ENCODE peak calls at places on chromosomes 16 and 17, in four cellular contexts. F is kidney epithelial cell, H is right atrium auricular region, V is dorsolateral prefrontal cortex. X is an unnamed sample.
A peak's percentile ranks its signal among the peaks of the same experiment; 100 is the strongest.

GRCh38 chr16:28259091-28259780 is 33.1 kb upstream of the SBK1 start:
- DNase-seq in F (no peak), H (no peak), V (no peak), X (no peak)

GRCh38 chr16:57141822-57142631 is 43.8 kb downstream of the PSME3IP1 start:
- DNase-seq in F (no peak), H (no peak), V (peak; percentile 25), X (no peak)

GRCh38 chr17:17752822-17753448 is 71.7 kb downstream of the RAI1 start:
- DNase-seq in F (no peak), H (no peak), V (peak; percentile 66), X (no peak)

GRCh38 chr16:57945740-57946138 is 25.2 kb downstream of the CNGB1 start:
- DNase-seq in F (no peak), H (no peak), V (no peak), X (no peak)

GRCh38 chr17:12597895-12598294 is 67.8 kb upstream of the MYOCD start:
- DNase-seq in F (no peak), H (no peak), V (no peak), X (no peak)

GRCh38 chr17:40068917-40069750 is 6.4 kb downstream of the THRA start:
- DNase-seq in F (peak; percentile 29), H (peak; percentile 90), V (peak; percentile 94), X (peak; percentile 76)

GRCh38 chr16:1772362-1772907 is at the start of gene EME2:
- DNase-seq in F (no peak), H (no peak), V (no peak), X (no peak)

GRCh38 chr16:85754403-85754802 is 3.5 kb upstream of the C16orf74 start:
- DNase-seq in F (no peak), H (no peak), V (no peak), X (no peak)

GRCh38 chr17:76492989-76493501 is 8.2 kb downstream of the RHBDF2 start:
- DNase-seq in F (no peak), H (peak; percentile 86), V (no peak), X (no peak)

GRCh38 chr16:647173-647902 is 1.8 kb upstream of the WDR90 start:
- DNase-seq in F (no peak), H (no peak), V (no peak), X (no peak)

GRCh38 chr17:11880714-11881113 is 116.6 kb downstream of the ZNF18 start:
- DNase-seq in F (no peak), H (no peak), V (no peak), X (no peak)

GRCh38 chr16:50572700-50573099 is 24.5 kb downstream of the NKD1 start:
- DNase-seq in F (no peak), H (no peak), V (no peak), X (no peak)

GRCh38 chr17:72591500-72592241 is 470.9 kb downstream of the SOX9 start:
- DNase-seq in F (no peak), H (no peak), V (no peak), X (no peak)

GRCh38 chr16:81457326-81458133 is 12.9 kb downstream of the CMIP start:
- DNase-seq in F (peak; percentile 35), H (no peak), V (no peak), X (no peak)

GRCh38 chr16:10868562-10869469 is 8.2 kb upstream of the CIITA start:
- DNase-seq in F (no peak), H (no peak), V (no peak), X (no peak)

GRCh38 chr16:22938647-22939046 is 124.7 kb downstream of the HS3ST2 start:
- DNase-seq in F (no peak), H (no peak), V (no peak), X (no peak)

GRCh38 chr17:42720996-42721583 is 23.8 kb downstream of the EZH1 start:
- DNase-seq in F (peak; percentile 38), H (no peak), V (peak; percentile 44), X (no peak)

GRCh38 chr16:191783-192294 is 11.6 kb downstream of the HBQ1 start:
- DNase-seq in F (no peak), H (no peak), V (no peak), X (no peak)

GRCh38 chr17:32625971-32626370 is 139.2 kb downstream of the CDK5R1 start:
- DNase-seq in F (no peak), H (no peak), V (peak; percentile 57), X (no peak)

GRCh38 chr16:68417711-68418301 is 30.5 kb downstream of the SMPD3 start:
- DNase-seq in F (no peak), H (no peak), V (no peak), X (no peak)

GRCh38 chr17:48470388-48471034 is 40.5 kb upstream of the SKAP1 start:
- DNase-seq in F (no peak), H (no peak), V (no peak), X (no peak)

GRCh38 chr17:54405826-54406225 is 494.8 kb upstream of the TOM1L1 start:
- DNase-seq in F (no peak), H (no peak), V (no peak), X (no peak)

GRCh38 chr17:17587614-17588336 is 3.7 kb downstream of the PEMT start:
- DNase-seq in F (no peak), H (no peak), V (no peak), X (no peak)

GRCh38 chr17:47013341-47013740 is 34.3 kb upstream of the RPRML start:
- DNase-seq in F (no peak), H (no peak), V (no peak), X (no peak)

GRCh38 chr17:7003745-7004144 is 7.9 kb downstream of the ALOX12 start:
- DNase-seq in F (no peak), H (no peak), V (no peak), X (no peak)

GRCh38 chr17:48011405-48012150 is 26.0 kb downstream of the COPZ2 start:
- DNase-seq in F (no peak), H (no peak), V (no peak), X (no peak)

GRCh38 chr17:4594406-4595349 is 10.3 kb downstream of the SMTNL2 start:
- DNase-seq in F (no peak), H (no peak), V (no peak), X (no peak)

GRCh38 chr17:73519011-73519410 is 125.2 kb downstream of the SDK2 start:
- DNase-seq in F (no peak), H (no peak), V (no peak), X (no peak)

GRCh38 chr16:46688101-46688656 is 799 bp downstream of the VPS35 start:
- DNase-seq in F (no peak), H (no peak), V (no peak), X (no peak)
- TF ChIP-seq CTCF in F (no peak), H (no peak), V (no peak), X (no peak)

DNA sequence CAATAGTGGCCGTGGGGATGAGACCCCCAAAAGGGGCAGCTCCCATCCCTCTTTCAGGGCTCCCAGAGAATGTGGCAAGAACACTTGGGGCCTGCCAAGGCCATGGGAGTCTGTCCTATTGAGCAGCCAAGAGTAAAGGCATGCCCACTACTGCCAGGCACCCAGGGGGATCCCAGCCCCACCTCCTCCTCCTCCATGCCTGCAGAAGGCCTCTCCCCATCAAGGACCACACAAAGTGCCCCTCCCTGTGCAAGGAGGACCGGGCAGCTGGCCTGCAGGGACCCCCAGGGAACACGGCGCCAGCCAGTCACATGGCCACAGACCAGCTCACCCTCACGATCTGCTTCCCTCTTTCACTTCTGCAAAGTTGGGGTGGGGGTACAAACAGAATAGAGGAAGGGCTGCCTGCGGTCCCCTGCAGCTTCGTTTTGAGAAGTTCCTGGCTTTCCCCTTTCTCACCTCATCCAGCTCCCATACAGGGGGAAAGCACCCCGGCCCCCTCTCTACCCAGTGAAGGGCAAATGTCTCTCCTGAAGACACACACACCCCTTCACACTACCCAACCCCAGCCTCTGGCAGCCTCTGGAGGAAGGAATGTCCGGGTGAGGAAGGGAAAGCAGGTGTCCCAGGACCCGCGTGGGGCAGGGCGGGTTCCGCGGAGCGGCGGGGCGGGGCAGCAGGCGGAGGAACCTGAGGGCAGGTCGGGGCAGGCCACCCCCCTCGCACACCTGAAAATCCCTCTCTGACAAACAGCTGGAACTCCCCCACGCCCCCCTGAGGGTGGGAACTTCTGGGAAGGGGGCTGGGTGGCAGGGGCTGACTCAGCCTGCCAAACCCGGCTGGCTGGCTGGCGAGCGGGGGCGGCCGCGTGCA is 2.0 kb downstream of the PPP1R9B start:
- DNase-seq in F (no peak), H (no peak), V (no peak), X (no peak)
- TF ChIP-seq CTCF in F (peak; percentile 51), H (no peak), V (no peak), X (no peak)

GRCh38 chr17:28663723-28664122 is 1.7 kb downstream of the SUPT6H start:
- DNase-seq in F (no peak), H (no peak), V (no peak), X (no peak)

GRCh38 chr17:28665994-28666393 is 4.0 kb downstream of the SUPT6H start:
- DNase-seq in F (no peak), H (no peak), V (no peak), X (no peak)

GRCh38 chr17:28657756-28658155 is 4.0 kb downstream of the SDF2 start:
- DNase-seq in F (no peak), H (no peak), V (no peak), X (no peak)

GRCh38 chr17:28662527-28662829 is 473 bp downstream of the SUPT6H start:
- DNase-seq in F (no peak), H (no peak), V (no peak), X (no peak)

DNA sequence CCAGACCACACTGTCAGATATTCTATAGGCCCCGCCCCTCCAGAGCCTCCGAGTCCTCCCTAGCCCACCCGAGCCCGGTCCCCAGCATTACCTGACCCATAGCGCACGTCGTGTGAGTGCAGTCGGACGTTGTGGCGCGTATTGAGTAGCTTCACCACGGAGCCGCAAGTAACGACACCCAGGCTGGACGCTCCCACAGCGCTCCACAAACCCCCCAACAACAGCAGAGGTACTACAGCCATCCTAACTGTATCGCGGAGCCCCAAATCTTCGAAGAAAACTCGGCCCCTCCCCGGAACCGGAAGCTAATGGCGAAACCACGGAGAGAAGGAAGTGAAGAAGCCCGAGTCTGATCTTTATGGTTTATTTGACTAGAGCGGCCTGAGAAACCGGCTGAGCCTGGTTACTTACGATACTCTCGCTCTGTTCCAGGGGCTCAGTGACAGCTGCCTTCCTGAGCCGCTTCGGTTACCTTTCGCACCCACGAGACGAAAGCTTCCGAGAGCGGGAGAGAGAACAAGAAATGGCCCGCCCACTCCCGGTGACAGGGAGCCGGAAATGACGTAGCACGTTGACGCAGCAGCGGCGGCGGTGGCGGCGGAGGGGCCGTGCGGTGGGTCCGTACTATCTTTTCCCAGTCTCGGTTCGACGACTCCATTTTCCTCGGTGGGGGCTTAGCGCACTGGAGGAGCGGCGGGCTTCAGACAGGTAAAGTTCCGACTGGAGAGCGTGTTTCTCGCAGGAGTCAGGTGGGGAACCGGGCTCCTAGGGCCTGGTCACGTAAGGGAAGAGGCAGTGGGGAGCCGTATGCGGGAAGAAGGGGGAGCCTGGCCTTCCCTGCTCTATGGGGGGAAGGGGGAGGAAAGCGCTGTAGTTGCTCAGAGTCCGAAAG is at the start of the genes SDF2 and SUPT6H:
- DNase-seq in F (no peak), H (peak; percentile 90), V (peak; percentile 90), X (peak; percentile 94)
- TF ChIP-seq CTCF in F (no peak), H (no peak), V (no peak), X (no peak)

DNA sequence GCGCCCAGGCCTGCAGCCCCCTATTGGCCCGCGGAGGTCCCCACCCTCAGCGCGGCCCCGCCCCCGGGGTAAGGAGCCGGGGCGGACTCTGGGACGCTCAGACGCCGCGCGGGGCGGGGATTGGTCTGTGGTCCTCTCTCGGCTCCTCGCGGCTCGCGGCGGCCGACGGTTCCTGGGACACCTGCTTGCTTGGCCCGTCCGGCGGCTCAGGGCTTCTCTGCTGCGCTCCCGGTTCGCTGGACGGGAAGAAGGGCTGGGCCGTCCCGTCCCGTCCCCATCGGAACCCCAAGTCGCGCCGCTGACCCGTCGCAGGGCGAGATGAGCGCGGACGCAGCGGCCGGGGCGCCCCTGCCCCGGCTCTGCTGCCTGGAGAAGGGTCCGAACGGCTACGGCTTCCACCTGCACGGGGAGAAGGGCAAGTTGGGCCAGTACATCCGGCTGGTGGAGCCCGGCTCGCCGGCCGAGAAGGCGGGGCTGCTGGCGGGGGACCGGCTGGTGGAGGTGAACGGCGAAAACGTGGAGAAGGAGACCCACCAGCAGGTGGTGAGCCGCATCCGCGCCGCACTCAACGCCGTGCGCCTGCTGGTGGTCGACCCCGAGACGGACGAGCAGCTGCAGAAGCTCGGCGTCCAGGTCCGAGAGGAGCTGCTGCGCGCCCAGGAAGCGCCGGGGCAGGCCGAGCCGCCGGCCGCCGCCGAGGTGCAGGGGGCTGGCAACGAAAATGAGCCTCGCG is at the start of gene NHERF1:
- DNase-seq in F (peak; percentile 70), H (peak; percentile 93), V (peak; percentile 87), X (peak; percentile 92)
- TF ChIP-seq CTCF in F (peak; percentile 18), H (no peak), V (peak; percentile 7), X (peak; percentile 26)

X was measured in mesothelial cell of epicardium.